ENCODE peak calls at places on chromosomes 1 and 21, in six cellular contexts. One of them, this sample, is unnamed.

GRCh38 chr1:27418326-27418761 is 25.9 kb downstream of the GPR3 start:
- DNase-seq in T-helper 2 cell: no peak
- DNase-seq in fibroblast of the aortic adventitia: peak
- DNase-seq in MCF 10A: peak
- DNase-seq in skeletal muscle cell: peak
- DNase-seq in OCI-LY7: no peak
- DNase-seq in this sample: peak

GRCh38 chr21:36966846-36967657 is 583 bp upstream of the HLCS start:
- DNase-seq in T-helper 2 cell: no peak
- DNase-seq in fibroblast of the aortic adventitia: peak
- DNase-seq in MCF 10A: peak
- DNase-seq in skeletal muscle cell: no peak
- DNase-seq in OCI-LY7: no peak
- DNase-seq in this sample: no peak

GRCh38 chr1:164767257-164768044 is 208.5 kb downstream of the PBX1 start:
- DNase-seq in T-helper 2 cell: no peak
- DNase-seq in fibroblast of the aortic adventitia: peak
- DNase-seq in MCF 10A: peak
- DNase-seq in skeletal muscle cell: peak
- DNase-seq in OCI-LY7: no peak
- DNase-seq in this sample: peak

GRCh38 chr1:204821476-204821875 is 49.2 kb upstream of the NFASC start:
- DNase-seq in T-helper 2 cell: no peak
- DNase-seq in fibroblast of the aortic adventitia: peak
- DNase-seq in MCF 10A: no peak
- DNase-seq in skeletal muscle cell: no peak
- DNase-seq in OCI-LY7: no peak
- DNase-seq in this sample: no peak

GRCh38 chr1:183877321-183877720 is 72.4 kb downstream of the RGL1 start:
- DNase-seq in T-helper 2 cell: no peak
- DNase-seq in fibroblast of the aortic adventitia: peak
- DNase-seq in MCF 10A: no peak
- DNase-seq in skeletal muscle cell: no peak
- DNase-seq in OCI-LY7: no peak
- DNase-seq in this sample: no peak

GRCh38 chr1:95252422-95252821 is 18.4 kb downstream of the RWDD3 start:
- DNase-seq in T-helper 2 cell: no peak
- DNase-seq in fibroblast of the aortic adventitia: no peak
- DNase-seq in MCF 10A: no peak
- DNase-seq in skeletal muscle cell: no peak
- DNase-seq in OCI-LY7: no peak
- DNase-seq in this sample: no peak

GRCh38 chr21:18387994-18388393 is 15.6 kb downstream of the TMPRSS15 start:
- DNase-seq in T-helper 2 cell: no peak
- DNase-seq in fibroblast of the aortic adventitia: no peak
- DNase-seq in MCF 10A: no peak
- DNase-seq in skeletal muscle cell: no peak
- DNase-seq in OCI-LY7: peak
- DNase-seq in this sample: no peak

GRCh38 chr1:219941179-219942118 is 13.1 kb upstream of the SLC30A10 start:
- DNase-seq in T-helper 2 cell: no peak
- DNase-seq in fibroblast of the aortic adventitia: no peak
- DNase-seq in MCF 10A: no peak
- DNase-seq in skeletal muscle cell: no peak
- DNase-seq in OCI-LY7: no peak
- DNase-seq in this sample: no peak

GRCh38 chr1:224637936-224638335 is 21.8 kb downstream of the CNIH3 start:
- DNase-seq in T-helper 2 cell: no peak
- DNase-seq in fibroblast of the aortic adventitia: no peak
- DNase-seq in MCF 10A: no peak
- DNase-seq in skeletal muscle cell: no peak
- DNase-seq in OCI-LY7: no peak
- DNase-seq in this sample: no peak

GRCh38 chr1:207753611-207754010 is 1.8 kb downstream of the CD46 start:
- DNase-seq in T-helper 2 cell: no peak
- DNase-seq in fibroblast of the aortic adventitia: no peak
- DNase-seq in MCF 10A: no peak
- DNase-seq in skeletal muscle cell: no peak
- DNase-seq in OCI-LY7: no peak
- DNase-seq in this sample: no peak

GRCh38 chr1:38848069-38848468 is 11.5 kb downstream of the RRAGC start:
- DNase-seq in T-helper 2 cell: no peak
- DNase-seq in fibroblast of the aortic adventitia: no peak
- DNase-seq in MCF 10A: no peak
- DNase-seq in skeletal muscle cell: no peak
- DNase-seq in OCI-LY7: peak
- DNase-seq in this sample: no peak

GRCh38 chr1:226589008-226589733 is 40.6 kb downstream of the STUM start:
- DNase-seq in T-helper 2 cell: no peak
- DNase-seq in fibroblast of the aortic adventitia: no peak
- DNase-seq in MCF 10A: peak
- DNase-seq in skeletal muscle cell: no peak
- DNase-seq in OCI-LY7: no peak
- DNase-seq in this sample: no peak

GRCh38 chr1:41312991-41313645 is 48.1 kb upstream of the FOXO6 start:
- DNase-seq in T-helper 2 cell: no peak
- DNase-seq in fibroblast of the aortic adventitia: peak
- DNase-seq in MCF 10A: no peak
- DNase-seq in skeletal muscle cell: no peak
- DNase-seq in OCI-LY7: no peak
- DNase-seq in this sample: no peak

GRCh38 chr1:204382714-204383083 is 23.0 kb upstream of the PLEKHA6 start:
- DNase-seq in T-helper 2 cell: no peak
- DNase-seq in fibroblast of the aortic adventitia: no peak
- DNase-seq in MCF 10A: no peak
- DNase-seq in skeletal muscle cell: no peak
- DNase-seq in OCI-LY7: no peak
- DNase-seq in this sample: no peak

GRCh38 chr1:66311092-66311491 is 222.9 kb upstream of the SGIP1 start:
- DNase-seq in T-helper 2 cell: no peak
- DNase-seq in fibroblast of the aortic adventitia: peak
- DNase-seq in MCF 10A: no peak
- DNase-seq in skeletal muscle cell: no peak
- DNase-seq in OCI-LY7: no peak
- DNase-seq in this sample: no peak

GRCh38 chr1:59438058-59438560 is 141.2 kb downstream of the FGGY start:
- DNase-seq in T-helper 2 cell: no peak
- DNase-seq in fibroblast of the aortic adventitia: no peak
- DNase-seq in MCF 10A: no peak
- DNase-seq in skeletal muscle cell: no peak
- DNase-seq in OCI-LY7: no peak
- DNase-seq in this sample: no peak

GRCh38 chr1:234598974-234599616 is 10.9 kb downstream of the IRF2BP2 start:
- DNase-seq in T-helper 2 cell: no peak
- DNase-seq in fibroblast of the aortic adventitia: peak
- DNase-seq in MCF 10A: no peak
- DNase-seq in skeletal muscle cell: no peak
- DNase-seq in OCI-LY7: no peak
- DNase-seq in this sample: no peak

GRCh38 chr1:60169206-60169605 is 95.6 kb upstream of the C1orf87 start:
- DNase-seq in T-helper 2 cell: no peak
- DNase-seq in fibroblast of the aortic adventitia: peak
- DNase-seq in MCF 10A: no peak
- DNase-seq in skeletal muscle cell: peak
- DNase-seq in OCI-LY7: no peak
- DNase-seq in this sample: no peak

GRCh38 chr1:193335797-193336428 is 149.5 kb upstream of the B3GALT2 start:
- DNase-seq in T-helper 2 cell: no peak
- DNase-seq in fibroblast of the aortic adventitia: peak
- DNase-seq in MCF 10A: no peak
- DNase-seq in skeletal muscle cell: peak
- DNase-seq in OCI-LY7: no peak
- DNase-seq in this sample: no peak

GRCh38 chr1:160258177-160258798 is 4.1 kb downstream of the DCAF8 start:
- DNase-seq in T-helper 2 cell: no peak
- DNase-seq in fibroblast of the aortic adventitia: no peak
- DNase-seq in MCF 10A: no peak
- DNase-seq in skeletal muscle cell: no peak
- DNase-seq in OCI-LY7: no peak
- DNase-seq in this sample: no peak

GRCh38 chr1:6794164-6794563 is 8.9 kb downstream of the CAMTA1 start:
- DNase-seq in T-helper 2 cell: no peak
- DNase-seq in fibroblast of the aortic adventitia: peak
- DNase-seq in MCF 10A: peak
- DNase-seq in skeletal muscle cell: no peak
- DNase-seq in OCI-LY7: peak
- DNase-seq in this sample: no peak

GRCh38 chr1:109760581-109761226 is 3.0 kb downstream of the EPS8L3 start:
- DNase-seq in T-helper 2 cell: no peak
- DNase-seq in fibroblast of the aortic adventitia: no peak
- DNase-seq in MCF 10A: no peak
- DNase-seq in skeletal muscle cell: no peak
- DNase-seq in OCI-LY7: no peak
- DNase-seq in this sample: no peak

GRCh38 chr1:186183219-186183618 is 191.8 kb downstream of the TPR start:
- DNase-seq in T-helper 2 cell: no peak
- DNase-seq in fibroblast of the aortic adventitia: peak
- DNase-seq in MCF 10A: peak
- DNase-seq in skeletal muscle cell: peak
- DNase-seq in OCI-LY7: no peak
- DNase-seq in this sample: peak

GRCh38 chr1:34994878-34995277 is 9.7 kb upstream of the TMEM35B start:
- DNase-seq in T-helper 2 cell: no peak
- DNase-seq in fibroblast of the aortic adventitia: no peak
- DNase-seq in MCF 10A: no peak
- DNase-seq in skeletal muscle cell: no peak
- DNase-seq in OCI-LY7: no peak
- DNase-seq in this sample: no peak

GRCh38 chr1:85297855-85298629 is 21.6 kb upstream of the BCL10 start:
- DNase-seq in T-helper 2 cell: no peak
- DNase-seq in fibroblast of the aortic adventitia: peak
- DNase-seq in MCF 10A: peak
- DNase-seq in skeletal muscle cell: peak
- DNase-seq in OCI-LY7: no peak
- DNase-seq in this sample: peak

GRCh38 chr1:229940689-229941088 is 126.3 kb upstream of the GALNT2 start:
- DNase-seq in T-helper 2 cell: no peak
- DNase-seq in fibroblast of the aortic adventitia: no peak
- DNase-seq in MCF 10A: no peak
- DNase-seq in skeletal muscle cell: peak
- DNase-seq in OCI-LY7: no peak
- DNase-seq in this sample: no peak